ENCODE peak calls at places on chromosomes 13 and 19, in seven cellular contexts. H is mucosa of descending colon, I is endodermal cell, W is AG09309, R is fibroblast of pulmonary artery, N is dorsolateral prefrontal cortex, M is AG04450. V is an unnamed sample.
A peak's percentile ranks its signal among the peaks of the same experiment; 100 is the strongest.

GRCh38 chr19:44725251-44725650 is 23.3 kb upstream of the BCL3 start:
- DNase-seq in N (no peak), R (no peak), I (no peak), W (no peak), H (peak; percentile 94), M (no peak), V (no peak)

GRCh38 chr19:34808566-34808965 is 35.6 kb upstream of the ZNF599 start:
- DNase-seq in W (peak; percentile 39), H (no peak), N (no peak), I (no peak), R (peak; percentile 72), M (peak; percentile 20), V (no peak)

GRCh38 chr19:20999731-21000352 is 20.6 kb upstream of the ZNF430 start:
- DNase-seq in W (peak; percentile 55), M (peak; percentile 75), I (peak; percentile 97), H (peak; percentile 86), N (peak; percentile 93), R (peak; percentile 76), V (peak; percentile 85)

GRCh38 chr13:107807306-107808073 is 407.8 kb downstream of the LIG4 start:
- DNase-seq in N (no peak), H (no peak), M (no peak), I (no peak), R (peak; percentile 25), W (no peak), V (peak; percentile 13)

GRCh38 chr19:5424192-5424973 is 30.8 kb upstream of the ZNRF4 start:
- DNase-seq in N (no peak), W (no peak), M (no peak), I (no peak), R (no peak), H (no peak), V (no peak)

GRCh38 chr19:47723573-47723923 is 10.3 kb downstream of the EHD2 start:
- DNase-seq in R (peak; percentile 91), I (no peak), W (peak; percentile 78), H (no peak), M (no peak), N (no peak), V (no peak)

GRCh38 chr19:2391118-2391725 is 31.2 kb downstream of the TMPRSS9 start:
- DNase-seq in W (no peak), I (peak; percentile 60), M (peak; percentile 33), N (peak; percentile 30), H (no peak), R (peak; percentile 82), V (peak; percentile 45)

GRCh38 chr13:64054306-64054705 is 2638.7 kb upstream of the PCDH20 start:
- DNase-seq in W (no peak), I (no peak), N (no peak), R (peak; percentile 1), M (no peak), H (no peak), V (no peak)

GRCh38 chr19:49016067-49016839 is 638 bp downstream of the LHB start:
- DNase-seq in I (no peak), R (no peak), N (no peak), M (no peak), H (no peak), W (no peak), V (no peak)

GRCh38 chr19:633786-634639 is 676 bp upstream of the POLRMT start:
- DNase-seq in R (no peak), H (no peak), I (no peak), N (no peak), M (no peak), W (no peak), V (no peak)

GRCh38 chr19:58154287-58154678 is 3.7 kb upstream of the ZNF329 start:
- DNase-seq in M (no peak), W (peak; percentile 13), H (peak; percentile 50), N (peak; percentile 62), R (peak; percentile 57), I (no peak), V (no peak)

GRCh38 chr19:58157045-58157728 is 6.6 kb upstream of the ZNF329 start:
- DNase-seq in I (peak; percentile 44), H (no peak), W (no peak), R (no peak), M (no peak), N (no peak), V (no peak)

GRCh38 chr19:58150328-58150921 is at the start of gene ZNF329:
- DNase-seq in M (peak; percentile 58), I (peak; percentile 94), N (peak; percentile 87), H (peak; percentile 96), W (peak; percentile 32), R (peak; percentile 85), V (no peak)

GRCh38 chr19:58153386-58153785 is 2.8 kb upstream of the ZNF329 start:
- DNase-seq in H (no peak), I (no peak), N (no peak), R (no peak), M (no peak), W (no peak), V (no peak)

DNA sequence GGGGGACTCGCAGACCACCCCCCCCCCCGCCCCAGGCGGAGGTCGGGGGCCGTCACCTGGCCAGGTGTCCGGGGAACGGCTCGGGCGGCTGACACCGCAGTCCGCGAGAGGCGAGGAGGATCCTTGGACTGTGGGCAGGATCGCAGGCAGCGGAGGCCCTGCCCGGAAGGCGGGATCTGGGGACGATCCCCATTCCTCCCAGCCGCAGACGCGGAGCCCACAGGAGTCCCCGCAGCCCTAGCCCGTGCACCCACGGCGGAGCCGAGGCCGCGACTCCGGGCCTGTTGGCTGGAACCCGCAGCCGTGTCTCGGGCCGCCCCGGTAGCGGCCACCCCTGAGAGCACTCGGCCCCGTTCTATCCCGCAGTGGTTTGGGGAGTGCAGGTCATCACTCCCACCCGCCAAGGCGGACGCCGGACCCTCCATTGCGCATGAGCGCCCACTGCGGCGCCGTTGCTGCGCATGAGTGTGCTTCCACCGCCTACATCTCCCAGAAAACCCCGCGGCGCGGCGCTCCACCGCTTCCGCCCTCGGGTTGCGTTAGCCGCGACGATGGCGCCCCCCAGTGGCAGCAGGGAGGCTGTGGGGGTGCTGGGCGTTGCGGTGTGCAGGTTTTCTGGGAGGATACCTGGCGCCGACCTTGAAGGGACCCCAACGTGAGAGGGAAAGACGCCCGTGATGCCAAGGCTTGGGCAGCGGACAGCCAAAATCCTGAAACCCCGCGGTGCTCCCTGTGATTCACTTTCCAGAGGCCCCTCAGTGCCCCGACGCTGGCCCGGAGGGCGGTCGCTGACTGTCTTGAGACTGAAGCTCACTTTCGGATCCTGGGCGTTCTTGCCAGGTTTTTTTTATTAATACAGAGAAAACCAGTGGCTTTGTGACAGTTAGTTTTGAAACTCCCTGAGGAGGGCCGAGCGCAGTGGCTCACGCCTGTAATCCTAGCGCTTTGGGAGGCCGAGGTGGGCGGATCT is 4.4 kb upstream of the ZNF329 start:
- DNase-seq in M (peak; percentile 78), N (peak; percentile 96), R (peak; percentile 96), I (peak; percentile 99), W (peak; percentile 70), H (peak; percentile 99), V (peak; percentile 79)
- H3K4me3 ChIP-seq in M (peak overlapping the region; percentile 81), N (peak overlapping the region; percentile 99), R (peak overlapping the region; percentile 88), I (peak overlapping the region; percentile 92), W (peak overlapping the region; percentile 86), H (peak overlapping the region; percentile 68), V (peak overlapping the region; percentile 84)

GRCh38 chr13:102392810-102393209 is 9.0 kb downstream of the FGF14 start:
- DNase-seq in R (no peak), N (no peak), W (no peak), H (no peak), M (no peak), I (no peak), V (no peak)

GRCh38 chr13:102395939-102396338 is 5.9 kb downstream of the FGF14 start:
- DNase-seq in R (no peak), M (no peak), N (no peak), I (no peak), H (no peak), W (no peak), V (no peak)

GRCh38 chr13:102395174-102395573 is 6.7 kb downstream of the FGF14 start:
- DNase-seq in N (no peak), I (no peak), H (no peak), W (no peak), M (no peak), R (no peak), V (no peak)

GRCh38 chr13:102399791-102400618 is 1.8 kb downstream of the FGF14 start:
- DNase-seq in M (no peak), I (peak; percentile 82), R (no peak), W (no peak), N (peak; percentile 60), H (peak; percentile 19), V (no peak)

DNA sequence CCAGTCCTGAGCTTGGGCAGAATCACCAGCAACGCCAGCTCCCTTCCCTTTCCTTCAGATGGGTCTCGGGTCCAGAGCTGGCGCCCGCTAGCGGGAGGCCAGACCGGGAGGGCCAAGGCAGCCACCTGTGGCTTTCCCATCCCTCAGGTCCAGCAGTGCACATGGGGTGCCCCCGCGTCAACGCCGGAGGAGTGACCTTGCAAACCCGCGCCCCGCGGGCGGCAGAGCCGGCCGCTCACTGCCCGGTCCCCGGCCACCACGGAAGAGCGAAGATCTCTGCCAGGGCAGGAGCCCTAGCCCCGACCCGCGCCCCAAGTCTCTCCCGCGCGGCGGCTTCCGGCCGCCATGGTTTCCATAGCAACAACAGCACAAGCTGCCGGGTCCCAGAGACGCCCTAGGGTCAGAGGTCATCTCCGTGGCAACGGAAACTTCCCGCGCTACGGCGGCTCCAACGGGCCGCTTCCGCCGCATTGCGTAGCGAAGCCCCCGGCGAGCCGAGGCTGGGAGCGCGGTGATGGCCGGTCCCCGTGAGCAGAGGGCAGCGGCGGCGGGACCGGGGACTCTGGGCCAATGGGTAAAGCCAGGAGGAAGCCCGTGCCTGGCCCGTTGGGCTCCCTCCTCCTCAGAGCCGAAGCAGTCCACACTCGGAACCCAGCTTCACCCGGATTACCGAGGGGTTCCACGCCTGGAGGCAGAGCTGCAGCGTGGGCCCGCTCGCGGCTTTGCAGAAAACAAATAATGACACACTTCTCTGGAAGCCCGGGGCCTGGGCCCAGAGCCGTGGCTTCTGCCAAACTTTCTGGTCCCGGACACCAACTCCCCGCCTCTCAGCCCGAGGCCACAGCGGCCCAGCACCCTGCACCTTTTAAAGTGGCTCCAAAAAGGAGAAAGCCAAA is 7.4 kb downstream of the FGF14 start:
- DNase-seq in M (peak; percentile 55), I (peak; percentile 98), R (peak; percentile 82), N (peak; percentile 70), W (peak; percentile 24), H (peak; percentile 92), V (no peak)
- TF ChIP-seq CTCF in M (peak; percentile 34), I (peak; percentile 65), R (no peak), N (peak; percentile 4), W (no peak), H (no peak), V (no peak)

DNA sequence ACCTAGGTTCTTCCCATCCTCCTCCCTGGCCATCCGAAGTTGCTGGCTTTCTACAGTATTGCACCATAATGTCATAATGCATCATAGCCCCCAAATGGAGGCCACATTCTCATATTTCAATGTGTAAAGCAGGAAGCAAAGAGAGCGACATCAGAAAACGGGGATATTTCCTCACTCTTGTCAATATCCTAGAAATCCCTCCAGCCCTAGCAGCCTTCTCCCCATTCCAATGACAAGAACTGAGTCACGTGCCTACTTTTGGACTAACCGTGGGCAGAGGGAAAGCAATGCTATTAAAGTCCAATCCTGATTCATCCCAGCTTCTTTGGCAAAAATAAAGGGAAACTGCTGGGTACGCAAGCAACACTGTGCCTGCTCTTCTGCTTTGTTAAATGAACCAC is 4.3 kb upstream of the RAP2A start:
- DNase-seq in N (peak; percentile 62), I (no peak), M (no peak), H (no peak), R (peak; percentile 23), W (peak; percentile 53), V (no peak)
- H3K4me3 ChIP-seq in N (peak overlapping the region; percentile 26), I (no peak overlapping the region), M (peak overlapping the region; percentile 50), H (no peak overlapping the region), R (no peak overlapping the region), W (peak overlapping the region; percentile 38), V (no peak overlapping the region)

DNA sequence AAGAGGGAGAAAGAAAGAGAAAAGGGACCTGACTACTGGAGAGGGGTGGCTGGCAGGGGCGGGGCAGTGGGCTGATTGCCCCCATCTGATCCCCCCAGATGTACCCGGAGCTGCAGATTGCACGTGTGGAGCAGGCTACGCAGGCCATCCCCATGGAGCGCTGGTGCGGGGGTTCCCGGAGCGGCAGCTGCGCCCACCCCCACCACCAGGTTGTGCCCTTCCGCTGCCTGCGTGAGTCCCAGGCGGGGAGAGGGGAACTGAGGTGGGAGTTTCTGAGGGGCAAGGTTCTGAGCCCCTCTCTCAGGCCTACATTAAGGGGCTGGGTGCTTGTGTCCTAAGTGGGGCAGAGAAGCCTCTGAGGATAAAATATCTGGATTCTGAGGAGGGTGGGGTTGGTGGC is 2.4 kb downstream of the APLP1 start:
- DNase-seq in R (no peak), I (peak; percentile 57), M (no peak), W (no peak), N (no peak), H (no peak), V (no peak)
- TF ChIP-seq CTCF in R (no peak), I (peak; percentile 53), M (no peak), W (no peak), N (no peak), H (no peak), V (no peak)